ENCODE peak calls at places on chromosomes 4 and X, in eight cellular contexts. K is hypothalamus, D is GDM1, C is NCI-H187, M is heart left ventricle, Y is NCI-H446, T is Peyer's patch, N is SJSA1. Q is an unnamed sample.

GRCh38 chrX:47499291-47499690 is 16.3 kb upstream of the ZNF41 start:
- DNase-seq in K (no peak), D (no peak), C (no peak), M (no peak), Y (no peak), T (no peak), N (no peak), Q (no peak)

GRCh38 chr4:30903493-30903892 is 183.3 kb downstream of the PCDH7 start:
- DNase-seq in K (no peak), D (no peak), C (no peak), M (no peak), Y (no peak), T (no peak), N (no peak), Q (no peak)

GRCh38 chrX:4547218-4547836 is 833.9 kb upstream of the PRKX start:
- DNase-seq in K (peak), D (peak), C (peak), M (no peak), Y (peak), T (peak), N (peak), Q (peak)

GRCh38 chr4:173289351-173289725 is 44.8 kb downstream of the HMGB2 start:
- DNase-seq in K (no peak), D (no peak), C (no peak), M (no peak), Y (no peak), T (no peak), N (no peak), Q (no peak)

GRCh38 chrX:16464369-16464768 is 185.6 kb upstream of the S100G start:
- DNase-seq in K (no peak), D (no peak), C (no peak), M (no peak), Y (no peak), T (no peak), N (no peak), Q (no peak)

GRCh38 chr4:95217197-95217596 is 331.6 kb downstream of the UNC5C start:
- DNase-seq in K (no peak), D (no peak), C (no peak), M (no peak), Y (no peak), T (no peak), N (no peak), Q (no peak)

GRCh38 chr4:112523764-112524505 is 8.0 kb upstream of the NEUROG2 start:
- DNase-seq in K (no peak), D (peak), C (peak), M (peak), Y (peak), T (peak), N (peak), Q (peak)

GRCh38 chr4:139368990-139369389 is 66.7 kb upstream of the NDUFC1 start:
- DNase-seq in K (no peak), D (no peak), C (no peak), M (no peak), Y (no peak), T (no peak), N (peak), Q (no peak)

GRCh38 chrX:13793897-13794296 is 23.0 kb downstream of the GPM6B start:
- DNase-seq in K (no peak), D (no peak), C (no peak), M (no peak), Y (no peak), T (no peak), N (no peak), Q (no peak)

GRCh38 chr4:152408514-152409327 is 127.2 kb downstream of the FBXW7 start:
- DNase-seq in K (no peak), D (peak), C (peak), M (no peak), Y (peak), T (no peak), N (peak), Q (no peak)

GRCh38 chr4:13173974-13174373 is 310.2 kb downstream of the RAB28 start:
- DNase-seq in K (no peak), D (no peak), C (no peak), M (no peak), Y (no peak), T (no peak), N (no peak), Q (no peak)

GRCh38 chr4:139889194-139889762 is 223.7 kb downstream of the MGST2 start:
- DNase-seq in K (no peak), D (no peak), C (no peak), M (no peak), Y (no peak), T (no peak), N (no peak), Q (no peak)

GRCh38 chr4:71472946-71473345 is 134.1 kb downstream of the SLC4A4 start:
- DNase-seq in K (no peak), D (no peak), C (no peak), M (no peak), Y (no peak), T (no peak), N (no peak), Q (no peak)

GRCh38 chr4:8739820-8740665 is 131.6 kb downstream of the HMX1 start:
- DNase-seq in K (no peak), D (no peak), C (no peak), M (no peak), Y (no peak), T (peak), N (peak), Q (no peak)

GRCh38 chrX:25544641-25545040 is 528.9 kb upstream of the ARX start:
- DNase-seq in K (no peak), D (no peak), C (no peak), M (no peak), Y (no peak), T (no peak), N (no peak), Q (no peak)

GRCh38 chrX:54166915-54167314 is 16.1 kb downstream of the FAM120C start:
- DNase-seq in K (no peak), D (no peak), C (no peak), M (no peak), Y (no peak), T (no peak), N (no peak), Q (no peak)

GRCh38 chr4:15232725-15233597 is 194.9 kb upstream of the C1QTNF7 start:
- DNase-seq in K (no peak), D (no peak), C (no peak), M (no peak), Y (peak), T (no peak), N (peak), Q (no peak)